ENCODE peak calls at places on chromosome 5, in five cellular contexts. D is Peyer's patch, K is PC-3, T is body of pancreas, S is nephron progenitor cell. G is an unnamed sample.

GRCh38 chr5:74613283-74613682 is 27.2 kb downstream of the ENC1 start:
- DNase-seq in S (no peak), K (no peak), D (no peak), T (no peak), G (no peak)

GRCh38 chr5:161167001-161167765 is 315.2 kb upstream of the ATP10B start:
- DNase-seq in S (no peak), D (no peak), K (no peak), T (no peak), G (no peak)

GRCh38 chr5:123207852-123208251 is 118.8 kb downstream of the PRDM6 start:
- DNase-seq in S (no peak), D (no peak), K (no peak), T (no peak), G (no peak)

GRCh38 chr5:5886812-5887486 is 464.5 kb downstream of the ICE1 start:
- DNase-seq in D (peak; percentile 57), S (peak; percentile 58), T (peak; percentile 44), K (peak; percentile 87), G (peak; percentile 39)

GRCh38 chr5:170503970-170504525 is at the start of gene KCNIP1:
- DNase-seq in D (no peak), S (peak; percentile 81), T (peak; percentile 22), K (no peak), G (peak; percentile 83)

GRCh38 chr5:147822686-147823491 is 8.6 kb downstream of the SPINK1 start:
- DNase-seq in D (no peak), T (peak; percentile 53), K (peak; percentile 90), S (peak; percentile 32), G (peak; percentile 35)

GRCh38 chr5:24854350-24854749 is 209.6 kb upstream of the CDH10 start:
- DNase-seq in D (no peak), T (no peak), K (peak; percentile 7), S (no peak), G (no peak)

GRCh38 chr5:96579711-96580110 is 82.5 kb upstream of the CAST start:
- DNase-seq in S (no peak), D (no peak), T (no peak), K (no peak), G (no peak)

GRCh38 chr5:149414405-149415244 is 35.5 kb upstream of the IL17B start:
- DNase-seq in S (no peak), D (no peak), T (no peak), K (no peak), G (peak; percentile 32)

GRCh38 chr5:85646641-85647040 is 971.1 kb upstream of the COX7C start:
- DNase-seq in S (no peak), T (no peak), K (no peak), D (no peak), G (peak; percentile 17)

GRCh38 chr5:177336112-177336511 is 15.4 kb downstream of the LMAN2 start:
- DNase-seq in K (peak; percentile 53), T (no peak), D (peak; percentile 56), S (no peak), G (no peak)

GRCh38 chr5:132754947-132755346 is 7.7 kb downstream of the CCNI2 start:
- DNase-seq in K (peak; percentile 3), S (no peak), T (no peak), D (no peak), G (no peak)

GRCh38 chr5:111299831-111300432 is 75.7 kb downstream of the CAMK4 start:
- DNase-seq in T (no peak), K (no peak), D (no peak), S (no peak), G (no peak)

GRCh38 chr5:111295649-111296048 is 71.5 kb downstream of the CAMK4 start:
- DNase-seq in D (no peak), T (no peak), K (no peak), S (no peak), G (no peak)

GRCh38 chr5:111301264-111301663 is 77.1 kb downstream of the CAMK4 start:
- DNase-seq in K (no peak), T (no peak), D (no peak), S (no peak), G (no peak)

GRCh38 chr5:111296570-111296969 is 72.4 kb downstream of the CAMK4 start:
- DNase-seq in T (no peak), D (no peak), K (no peak), S (no peak), G (no peak)

DNA sequence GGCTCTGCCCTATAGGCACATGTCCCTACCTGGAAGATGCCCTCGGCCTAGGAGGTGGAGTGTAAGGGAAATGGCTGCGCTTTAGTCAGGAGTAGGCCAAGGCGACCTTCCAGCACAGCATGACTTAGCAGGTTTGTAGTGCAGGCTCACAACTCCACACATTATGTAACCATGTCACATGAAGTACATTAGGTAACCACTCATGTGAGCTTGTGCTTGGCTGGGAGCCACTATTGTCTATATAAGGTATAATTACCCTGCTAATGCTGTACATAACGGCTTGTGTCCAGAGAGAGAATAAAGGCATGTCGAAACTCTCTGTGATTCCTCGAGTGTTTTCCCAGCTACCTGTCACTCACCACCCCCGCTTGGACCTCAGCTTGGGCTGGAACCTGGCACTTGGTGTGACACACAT is 74.9 kb downstream of the CAMK4 start:
- DNase-seq in T (no peak), S (no peak), D (no peak), K (no peak), G (no peak)
- TF ChIP-seq CTCF in T (no peak), S (no peak), D (no peak), K (no peak), G (no peak)

GRCh38 chr5:34686762-34687268 is 30.7 kb downstream of the RAI14 start:
- DNase-seq in K (peak; percentile 93), S (no peak), T (peak; percentile 88), D (peak; percentile 58), G (no peak)
- TF ChIP-seq CTCF in K (peak; percentile 11), S (no peak), T (peak; percentile 17), D (no peak), G (no peak)

GRCh38 chr5:126186210-126186609 is 237.0 kb upstream of the GRAMD2B start:
- DNase-seq in D (no peak), K (no peak), T (no peak), S (no peak), G (no peak)
- TF ChIP-seq CTCF in D (no peak), K (no peak), T (no peak), S (no peak), G (no peak)

DNA sequence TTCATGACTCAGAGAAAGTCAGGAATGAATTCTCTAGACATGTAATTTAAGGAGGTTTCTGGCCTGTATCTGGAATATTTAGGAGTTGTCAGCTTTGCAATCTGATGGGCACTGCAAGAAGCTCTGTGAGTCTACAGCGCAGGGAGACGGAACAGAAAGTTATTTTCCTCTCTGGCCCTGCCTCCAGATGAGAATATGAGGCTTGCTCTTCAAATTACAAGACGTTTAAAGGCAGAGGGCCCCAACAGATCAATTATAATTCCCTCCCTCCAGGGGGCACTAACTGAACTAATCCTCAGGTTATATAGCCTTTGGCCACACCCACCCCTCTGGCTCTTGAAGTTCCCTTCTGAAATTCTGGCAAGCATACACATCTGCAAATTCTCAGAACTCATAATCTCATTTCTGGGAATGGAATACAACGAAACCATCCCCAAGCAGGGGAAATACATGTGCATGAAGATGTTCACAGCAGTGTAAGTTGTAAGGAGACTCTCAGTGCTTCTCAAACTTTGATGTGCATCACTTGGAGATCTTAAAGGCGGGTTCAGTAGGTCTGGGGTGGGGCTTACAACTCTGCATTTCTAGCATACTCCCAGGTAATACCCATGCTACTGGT is 307.6 kb downstream of the CWC27 start:
- DNase-seq in S (no peak), K (peak; percentile 65), T (peak; percentile 17), D (no peak), G (no peak)
- TF ChIP-seq CTCF in S (no peak), K (peak; percentile 49), T (no peak), D (peak; percentile 31), G (peak; percentile 28)

GRCh38 chr5:78895616-78896015 is 89.5 kb downstream of the ARSB start:
- DNase-seq in D (no peak), S (no peak), T (no peak), K (no peak), G (no peak)

GRCh38 chr5:78905084-78905938 is 79.8 kb downstream of the ARSB start:
- DNase-seq in K (no peak), S (no peak), D (no peak), T (no peak), G (no peak)

GRCh38 chr5:78903936-78904335 is 81.2 kb downstream of the ARSB start:
- DNase-seq in S (no peak), K (no peak), D (no peak), T (no peak), G (no peak)

GRCh38 chr5:78896128-78896527 is 89.0 kb downstream of the ARSB start:
- DNase-seq in K (peak; percentile 20), D (no peak), S (no peak), T (no peak), G (no peak)

DNA sequence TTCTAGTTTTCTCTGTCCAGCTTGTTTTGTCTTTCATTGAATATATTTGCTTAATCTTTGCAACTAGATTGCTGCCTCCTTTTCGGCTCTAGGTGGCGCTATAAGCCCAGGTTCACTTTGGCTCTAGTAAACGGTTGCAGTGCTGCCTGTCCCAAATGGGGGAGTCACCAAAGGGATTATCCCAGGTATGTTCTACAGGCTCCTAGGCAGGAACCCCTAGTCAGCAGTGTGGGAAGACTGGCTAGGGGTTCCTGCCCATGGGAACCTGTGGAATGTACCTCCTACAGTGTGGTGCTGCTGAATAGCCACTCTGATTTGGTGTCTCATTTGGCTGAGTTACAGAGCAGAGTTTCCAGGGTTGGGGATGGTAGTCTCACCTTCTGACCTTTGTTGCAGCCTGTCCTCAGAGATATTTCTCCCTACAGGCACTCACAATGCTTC is 85.2 kb downstream of the ARSB start:
- DNase-seq in D (no peak), S (no peak), T (peak; percentile 76), K (peak; percentile 56), G (peak; percentile 63)
- TF ChIP-seq CTCF in D (peak; percentile 65), S (peak; percentile 31), T (peak; percentile 89), K (peak; percentile 79), G (peak; percentile 84)

GRCh38 chr5:138569759-138570158 is 5.4 kb downstream of the HSPA9 start:
- DNase-seq in K (no peak), T (no peak), D (no peak), S (no peak), G (no peak)

GRCh38 chr5:138565100-138565821 is 9.9 kb downstream of the HSPA9 start:
- DNase-seq in S (no peak), T (no peak), D (no peak), K (no peak), G (no peak)

GRCh38 chr5:138566792-138567191 is 8.4 kb downstream of the HSPA9 start:
- DNase-seq in D (no peak), S (no peak), T (no peak), K (no peak), G (no peak)

GRCh38 chr5:138570871-138571270 is 4.3 kb downstream of the HSPA9 start:
- DNase-seq in D (no peak), S (no peak), T (no peak), K (no peak), G (no peak)

GRCh38 chr5:138568061-138568824 is 7.0 kb downstream of the HSPA9 start:
- DNase-seq in K (no peak), S (peak; percentile 37), T (no peak), D (no peak), G (no peak)
- TF ChIP-seq CTCF in K (peak; percentile 22), S (no peak), T (no peak), D (no peak), G (no peak)